ENCODE peak calls at places on chromosomes 6 and 20, in six cellular contexts. One of them, this sample, is unnamed.

GRCh38 chr6:118980063-118980462 is 45.1 kb upstream of the MCM9 start:
- DNase-seq in heart right ventricle: no peak
- DNase-seq in NCI-H510A treated with DMSO at 0.1 percent for 48 hours: no peak
- DNase-seq in mucosa of gallbladder: no peak
- DNase-seq in AG09309: no peak
- DNase-seq in HEK293T: no peak
- DNase-seq in this sample: no peak

GRCh38 chr20:63448050-63448449 is 24.4 kb downstream of the KCNQ2 start:
- DNase-seq in heart right ventricle: no peak
- DNase-seq in NCI-H510A treated with DMSO at 0.1 percent for 48 hours: no peak
- DNase-seq in AG09309: no peak
- DNase-seq in mucosa of gallbladder: no peak
- DNase-seq in HEK293T: no peak
- DNase-seq in this sample: no peak

GRCh38 chr6:31736026-31736767 is at the start of gene CLIC1:
- DNase-seq in mucosa of gallbladder: peak; percentile 83
- DNase-seq in HEK293T: peak; percentile 74
- DNase-seq in AG09309: no peak
- DNase-seq in heart right ventricle: peak; percentile 89
- DNase-seq in NCI-H510A treated with DMSO at 0.1 percent for 48 hours: peak; percentile 97
- DNase-seq in this sample: peak; percentile 74

GRCh38 chr6:20377623-20378265 is 23.9 kb upstream of the E2F3 start:
- DNase-seq in NCI-H510A treated with DMSO at 0.1 percent for 48 hours: no peak
- DNase-seq in heart right ventricle: no peak
- DNase-seq in AG09309: peak; percentile 25
- DNase-seq in HEK293T: no peak
- DNase-seq in mucosa of gallbladder: no peak
- DNase-seq in this sample: peak; percentile 28

GRCh38 chr6:108945686-108946158 is 97.5 kb downstream of the ARMC2 start:
- DNase-seq in NCI-H510A treated with DMSO at 0.1 percent for 48 hours: no peak
- DNase-seq in mucosa of gallbladder: peak; percentile 68
- DNase-seq in heart right ventricle: peak; percentile 91
- DNase-seq in HEK293T: no peak
- DNase-seq in AG09309: peak; percentile 18
- DNase-seq in this sample: no peak

GRCh38 chr6:146339716-146340115 is 203.9 kb upstream of the RAB32 start:
- DNase-seq in HEK293T: no peak
- DNase-seq in mucosa of gallbladder: peak; percentile 53
- DNase-seq in heart right ventricle: no peak
- DNase-seq in AG09309: no peak
- DNase-seq in NCI-H510A treated with DMSO at 0.1 percent for 48 hours: no peak
- DNase-seq in this sample: no peak

GRCh38 chr6:167799033-167799933 is 27.4 kb upstream of the AFDN start:
- DNase-seq in AG09309: no peak
- DNase-seq in heart right ventricle: no peak
- DNase-seq in mucosa of gallbladder: no peak
- DNase-seq in NCI-H510A treated with DMSO at 0.1 percent for 48 hours: no peak
- DNase-seq in HEK293T: no peak
- DNase-seq in this sample: no peak

GRCh38 chr6:147202516-147203310 is 1.5 kb upstream of the STXBP5 start:
- DNase-seq in AG09309: peak; percentile 93
- DNase-seq in NCI-H510A treated with DMSO at 0.1 percent for 48 hours: peak; percentile 87
- DNase-seq in HEK293T: peak; percentile 93
- DNase-seq in heart right ventricle: peak; percentile 94
- DNase-seq in mucosa of gallbladder: peak; percentile 93
- DNase-seq in this sample: peak; percentile 87

GRCh38 chr6:14102330-14102729 is 15.2 kb upstream of the CD83 start:
- DNase-seq in HEK293T: no peak
- DNase-seq in mucosa of gallbladder: no peak
- DNase-seq in AG09309: no peak
- DNase-seq in heart right ventricle: no peak
- DNase-seq in NCI-H510A treated with DMSO at 0.1 percent for 48 hours: no peak
- DNase-seq in this sample: no peak

GRCh38 chr6:19637010-19637409 is 200.2 kb upstream of the ID4 start:
- DNase-seq in NCI-H510A treated with DMSO at 0.1 percent for 48 hours: no peak
- DNase-seq in mucosa of gallbladder: no peak
- DNase-seq in heart right ventricle: no peak
- DNase-seq in HEK293T: no peak
- DNase-seq in AG09309: no peak
- DNase-seq in this sample: no peak

GRCh38 chr20:36862857-36863668 is 12.9 kb upstream of the TLDC2 start:
- DNase-seq in heart right ventricle: no peak
- DNase-seq in mucosa of gallbladder: peak; percentile 35
- DNase-seq in AG09309: no peak
- DNase-seq in HEK293T: no peak
- DNase-seq in NCI-H510A treated with DMSO at 0.1 percent for 48 hours: no peak
- DNase-seq in this sample: no peak

GRCh38 chr20:61369731-61370520 is 117.9 kb downstream of the CDH4 start:
- DNase-seq in heart right ventricle: no peak
- DNase-seq in HEK293T: no peak
- DNase-seq in NCI-H510A treated with DMSO at 0.1 percent for 48 hours: no peak
- DNase-seq in mucosa of gallbladder: no peak
- DNase-seq in AG09309: no peak
- DNase-seq in this sample: no peak

GRCh38 chr6:115570326-115570725 is 490.4 kb downstream of the FRK start:
- DNase-seq in heart right ventricle: no peak
- DNase-seq in AG09309: peak; percentile 10
- DNase-seq in mucosa of gallbladder: no peak
- DNase-seq in HEK293T: no peak
- DNase-seq in NCI-H510A treated with DMSO at 0.1 percent for 48 hours: no peak
- DNase-seq in this sample: no peak

GRCh38 chr6:170202416-170203135 is 88.3 kb downstream of the DLL1 start:
- DNase-seq in NCI-H510A treated with DMSO at 0.1 percent for 48 hours: no peak
- DNase-seq in mucosa of gallbladder: peak; percentile 1
- DNase-seq in AG09309: no peak
- DNase-seq in heart right ventricle: no peak
- DNase-seq in HEK293T: no peak
- DNase-seq in this sample: no peak

GRCh38 chr20:2914160-2914559 is 40.9 kb downstream of the PTPRA start:
- DNase-seq in heart right ventricle: no peak
- DNase-seq in NCI-H510A treated with DMSO at 0.1 percent for 48 hours: peak; percentile 71
- DNase-seq in mucosa of gallbladder: peak; percentile 12
- DNase-seq in HEK293T: no peak
- DNase-seq in AG09309: no peak
- DNase-seq in this sample: no peak

GRCh38 chr6:127051571-127052260 is 66.8 kb upstream of the RSPO3 start:
- DNase-seq in HEK293T: no peak
- DNase-seq in NCI-H510A treated with DMSO at 0.1 percent for 48 hours: no peak
- DNase-seq in AG09309: peak; percentile 73
- DNase-seq in heart right ventricle: no peak
- DNase-seq in mucosa of gallbladder: no peak
- DNase-seq in this sample: no peak

GRCh38 chr20:12152996-12153395 is 235.3 kb downstream of the BTBD3 start:
- DNase-seq in HEK293T: no peak
- DNase-seq in heart right ventricle: no peak
- DNase-seq in NCI-H510A treated with DMSO at 0.1 percent for 48 hours: no peak
- DNase-seq in AG09309: no peak
- DNase-seq in mucosa of gallbladder: no peak
- DNase-seq in this sample: no peak

GRCh38 chr6:34462561-34462971 is 3.3 kb upstream of the PACSIN1 start:
- DNase-seq in NCI-H510A treated with DMSO at 0.1 percent for 48 hours: peak; percentile 96
- DNase-seq in heart right ventricle: peak; percentile 60
- DNase-seq in HEK293T: peak; percentile 72
- DNase-seq in mucosa of gallbladder: peak; percentile 41
- DNase-seq in AG09309: no peak
- DNase-seq in this sample: no peak

GRCh38 chr6:3136361-3136760 is 17.9 kb downstream of the BPHL start:
- DNase-seq in heart right ventricle: no peak
- DNase-seq in mucosa of gallbladder: no peak
- DNase-seq in NCI-H510A treated with DMSO at 0.1 percent for 48 hours: no peak
- DNase-seq in HEK293T: no peak
- DNase-seq in AG09309: no peak
- DNase-seq in this sample: no peak

GRCh38 chr6:38882157-38882556 is 166.4 kb upstream of the GLP1R start:
- DNase-seq in heart right ventricle: no peak
- DNase-seq in NCI-H510A treated with DMSO at 0.1 percent for 48 hours: no peak
- DNase-seq in mucosa of gallbladder: no peak
- DNase-seq in AG09309: no peak
- DNase-seq in HEK293T: no peak
- DNase-seq in this sample: no peak

GRCh38 chr6:28814032-28814976 is 109.5 kb downstream of the TRIM27 start:
- DNase-seq in heart right ventricle: no peak
- DNase-seq in AG09309: no peak
- DNase-seq in mucosa of gallbladder: no peak
- DNase-seq in NCI-H510A treated with DMSO at 0.1 percent for 48 hours: no peak
- DNase-seq in HEK293T: peak; percentile 27
- DNase-seq in this sample: no peak

GRCh38 chr6:23656257-23656731 is 469.7 kb upstream of the NRSN1 start:
- DNase-seq in heart right ventricle: no peak
- DNase-seq in AG09309: no peak
- DNase-seq in NCI-H510A treated with DMSO at 0.1 percent for 48 hours: no peak
- DNase-seq in mucosa of gallbladder: no peak
- DNase-seq in HEK293T: no peak
- DNase-seq in this sample: no peak

GRCh38 chr6:90463359-90463758 is 123.5 kb downstream of the MAP3K7 start:
- DNase-seq in NCI-H510A treated with DMSO at 0.1 percent for 48 hours: no peak
- DNase-seq in AG09309: no peak
- DNase-seq in HEK293T: no peak
- DNase-seq in heart right ventricle: no peak
- DNase-seq in mucosa of gallbladder: no peak
- DNase-seq in this sample: no peak

GRCh38 chr6:143136647-143137046 is 76.0 kb downstream of the AIG1 start:
- DNase-seq in NCI-H510A treated with DMSO at 0.1 percent for 48 hours: no peak
- DNase-seq in mucosa of gallbladder: no peak
- DNase-seq in AG09309: no peak
- DNase-seq in HEK293T: no peak
- DNase-seq in heart right ventricle: no peak
- DNase-seq in this sample: no peak

GRCh38 chr20:41048475-41049242 is 20.0 kb downstream of the TOP1 start:
- DNase-seq in AG09309: no peak
- DNase-seq in HEK293T: no peak
- DNase-seq in heart right ventricle: no peak
- DNase-seq in NCI-H510A treated with DMSO at 0.1 percent for 48 hours: peak; percentile 13
- DNase-seq in mucosa of gallbladder: no peak
- DNase-seq in this sample: peak; percentile 45

GRCh38 chr6:121435444-121436069 is at the start of gene GJA1:
- DNase-seq in heart right ventricle: peak; percentile 84
- DNase-seq in HEK293T: peak; percentile 66
- DNase-seq in mucosa of gallbladder: peak; percentile 52
- DNase-seq in NCI-H510A treated with DMSO at 0.1 percent for 48 hours: no peak
- DNase-seq in AG09309: peak; percentile 58
- DNase-seq in this sample: no peak

GRCh38 chr6:80523531-80523970 is 417.1 kb downstream of the BCKDHB start:
- DNase-seq in heart right ventricle: peak; percentile 7
- DNase-seq in HEK293T: peak; percentile 9
- DNase-seq in AG09309: no peak
- DNase-seq in mucosa of gallbladder: no peak
- DNase-seq in NCI-H510A treated with DMSO at 0.1 percent for 48 hours: peak; percentile 62
- DNase-seq in this sample: no peak

GRCh38 chr6:43355862-43356590 is 13.4 kb downstream of the ZNF318 start:
- DNase-seq in mucosa of gallbladder: no peak
- DNase-seq in NCI-H510A treated with DMSO at 0.1 percent for 48 hours: no peak
- DNase-seq in heart right ventricle: peak; percentile 15
- DNase-seq in AG09309: no peak
- DNase-seq in HEK293T: peak; percentile 18
- DNase-seq in this sample: no peak

GRCh38 chr6:46191961-46192360 is 21.2 kb upstream of the ENPP5 start:
- DNase-seq in HEK293T: no peak
- DNase-seq in heart right ventricle: no peak
- DNase-seq in AG09309: peak; percentile 73
- DNase-seq in mucosa of gallbladder: no peak
- DNase-seq in NCI-H510A treated with DMSO at 0.1 percent for 48 hours: no peak
- DNase-seq in this sample: no peak

GRCh38 chr6:159092631-159093030 is 47.8 kb upstream of the TAGAP start:
- DNase-seq in mucosa of gallbladder: no peak
- DNase-seq in HEK293T: no peak
- DNase-seq in heart right ventricle: no peak
- DNase-seq in NCI-H510A treated with DMSO at 0.1 percent for 48 hours: no peak
- DNase-seq in AG09309: peak; percentile 8
- DNase-seq in this sample: no peak

GRCh38 chr6:6057442-6058053 is 50.8 kb upstream of the NRN1 start:
- DNase-seq in AG09309: peak; percentile 1
- DNase-seq in heart right ventricle: peak; percentile 42
- DNase-seq in mucosa of gallbladder: peak; percentile 14
- DNase-seq in HEK293T: peak; percentile 38
- DNase-seq in NCI-H510A treated with DMSO at 0.1 percent for 48 hours: peak; percentile 45
- DNase-seq in this sample: no peak

GRCh38 chr6:132445201-132445951 is 44.1 kb upstream of the MOXD1 start:
- DNase-seq in mucosa of gallbladder: no peak
- DNase-seq in AG09309: peak; percentile 69
- DNase-seq in heart right ventricle: no peak
- DNase-seq in NCI-H510A treated with DMSO at 0.1 percent for 48 hours: no peak
- DNase-seq in HEK293T: no peak
- DNase-seq in this sample: no peak

GRCh38 chr6:35718911-35719381 is 17.9 kb upstream of the ARMC12 start:
- DNase-seq in NCI-H510A treated with DMSO at 0.1 percent for 48 hours: no peak
- DNase-seq in AG09309: no peak
- DNase-seq in mucosa of gallbladder: no peak
- DNase-seq in heart right ventricle: no peak
- DNase-seq in HEK293T: peak; percentile 5
- DNase-seq in this sample: no peak

GRCh38 chr6:140071601-140072062 is 697.2 kb upstream of the CITED2 start:
- DNase-seq in NCI-H510A treated with DMSO at 0.1 percent for 48 hours: no peak
- DNase-seq in heart right ventricle: no peak
- DNase-seq in AG09309: peak; percentile 99
- DNase-seq in mucosa of gallbladder: no peak
- DNase-seq in HEK293T: no peak
- DNase-seq in this sample: no peak

GRCh38 chr6:94130458-94130857 is 711.1 kb upstream of the EPHA7 start:
- DNase-seq in NCI-H510A treated with DMSO at 0.1 percent for 48 hours: no peak
- DNase-seq in HEK293T: no peak
- DNase-seq in heart right ventricle: no peak
- DNase-seq in mucosa of gallbladder: no peak
- DNase-seq in AG09309: no peak
- DNase-seq in this sample: no peak

GRCh38 chr6:10659697-10660348 is 34.6 kb downstream of the C6orf52 start:
- DNase-seq in HEK293T: no peak
- DNase-seq in NCI-H510A treated with DMSO at 0.1 percent for 48 hours: peak; percentile 3
- DNase-seq in AG09309: no peak
- DNase-seq in mucosa of gallbladder: no peak
- DNase-seq in heart right ventricle: no peak
- DNase-seq in this sample: no peak

GRCh38 chr6:36757206-36757605 is 59.6 kb downstream of the RAB44 start:
- DNase-seq in NCI-H510A treated with DMSO at 0.1 percent for 48 hours: no peak
- DNase-seq in AG09309: no peak
- DNase-seq in heart right ventricle: no peak
- DNase-seq in mucosa of gallbladder: no peak
- DNase-seq in HEK293T: no peak
- DNase-seq in this sample: no peak

GRCh38 chr6:95094751-95095150 is 482.6 kb upstream of the MANEA start:
- DNase-seq in NCI-H510A treated with DMSO at 0.1 percent for 48 hours: no peak
- DNase-seq in AG09309: no peak
- DNase-seq in mucosa of gallbladder: no peak
- DNase-seq in HEK293T: no peak
- DNase-seq in heart right ventricle: no peak
- DNase-seq in this sample: no peak

GRCh38 chr20:53575481-53576194 is 18.0 kb downstream of the ZNF217 start:
- DNase-seq in heart right ventricle: no peak
- DNase-seq in AG09309: no peak
- DNase-seq in mucosa of gallbladder: no peak
- DNase-seq in NCI-H510A treated with DMSO at 0.1 percent for 48 hours: no peak
- DNase-seq in HEK293T: no peak
- DNase-seq in this sample: no peak

This sample was measured in immature natural killer cell.